ENCODE peak calls at places on chromosomes 16 and 17, in seven cellular contexts. Q is PC-3, X is Peyer's patch, W is neural progenitor cell, D is cardiac muscle cell, O is heart right ventricle, T is AG04450. Y is an unnamed sample.

GRCh38 chr17:36918260-36918691 is 19.0 kb upstream of the LHX1 start:
- DNase-seq in D (peak), Q (no peak), W (peak), O (no peak), T (no peak), X (no peak), Y (no peak)

GRCh38 chr17:42750730-42751356 is 6.0 kb upstream of the EZH1 start:
- DNase-seq in X (no peak), W (no peak), T (no peak), D (peak), O (peak), Q (no peak), Y (no peak)

GRCh38 chr17:77106874-77107358 is 33.9 kb upstream of the SEC14L1 start:
- DNase-seq in T (no peak), D (no peak), X (no peak), O (no peak), W (peak), Q (no peak), Y (no peak)

GRCh38 chr16:56643080-56643778 is 4.8 kb downstream of the MT1A start:
- DNase-seq in W (peak), D (peak), X (peak), T (no peak), O (peak), Q (peak), Y (peak)

GRCh38 chr17:58671969-58672368 is 19.9 kb downstream of the TEX14 start:
- DNase-seq in D (no peak), W (peak), T (no peak), X (no peak), Q (no peak), O (no peak), Y (no peak)

GRCh38 chr17:2749784-2750181 is 331 bp upstream of the CCDC92B start:
- DNase-seq in X (peak), D (peak), Q (peak), T (peak), O (peak), W (peak), Y (peak)

GRCh38 chr17:14672830-14673229 is 371.9 kb downstream of the HS3ST3B1 start:
- DNase-seq in O (no peak), Q (peak), D (peak), T (no peak), X (no peak), W (peak), Y (peak)

GRCh38 chr17:67289174-67289876 is 44.3 kb upstream of the HELZ start:
- DNase-seq in W (no peak), X (peak), T (peak), D (peak), O (peak), Q (no peak), Y (no peak)

GRCh38 chr17:67531291-67531690 is 154.2 kb downstream of the PITPNC1 start:
- DNase-seq in T (no peak), X (peak), W (no peak), D (peak), Q (no peak), O (no peak), Y (no peak)

DNA sequence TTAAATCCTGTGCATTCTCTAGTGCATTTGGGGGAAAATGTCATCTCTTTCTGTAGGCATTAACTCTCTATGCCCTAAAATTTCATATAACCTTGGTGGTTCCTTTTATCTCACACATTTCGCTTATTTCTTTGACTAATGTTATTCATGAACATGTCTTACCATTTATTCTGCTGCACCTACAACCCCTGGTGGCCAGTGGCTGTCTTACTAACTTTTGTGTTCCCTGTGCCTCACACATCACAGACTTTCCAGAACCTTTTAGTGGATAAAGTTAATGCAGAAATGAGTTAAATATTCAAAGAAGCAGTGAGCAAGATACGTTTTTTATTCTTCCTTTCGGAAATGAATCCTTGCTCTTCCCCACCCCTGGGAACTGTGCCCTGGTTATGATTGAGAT is 111.9 kb downstream of the CDH13 start:
- DNase-seq in D (peak), X (no peak), O (no peak), W (no peak), T (no peak), Q (peak), Y (no peak)
- TF ChIP-seq CTCF in D (peak), X (no peak), O (no peak), W (peak), T (peak), Q (peak), Y (peak)

GRCh38 chr17:68785565-68786486 is 169.4 kb downstream of the ABCA8 start:
- DNase-seq in D (no peak), W (no peak), Q (peak), T (no peak), X (no peak), O (no peak), Y (no peak)
- TF ChIP-seq CTCF in D (no peak), W (no peak), Q (peak), T (no peak), X (no peak), O (no peak), Y (no peak)

GRCh38 chr16:1537763-1538289 is 4.4 kb downstream of the TMEM204 start:
- DNase-seq in T (no peak), W (no peak), D (no peak), Q (no peak), O (no peak), X (no peak), Y (no peak)

GRCh38 chr16:1539720-1540555 is 6.5 kb downstream of the TMEM204 start:
- DNase-seq in Q (no peak), O (no peak), D (no peak), T (no peak), W (no peak), X (no peak), Y (no peak)

GRCh38 chr16:1540556-1540855 is 7.0 kb downstream of the TMEM204 start:
- DNase-seq in W (no peak), X (no peak), Q (no peak), D (no peak), T (no peak), O (no peak), Y (no peak)

GRCh38 chr16:1537138-1537577 is 3.7 kb downstream of the TMEM204 start:
- DNase-seq in T (no peak), X (no peak), O (no peak), W (no peak), D (no peak), Q (no peak), Y (no peak)

DNA sequence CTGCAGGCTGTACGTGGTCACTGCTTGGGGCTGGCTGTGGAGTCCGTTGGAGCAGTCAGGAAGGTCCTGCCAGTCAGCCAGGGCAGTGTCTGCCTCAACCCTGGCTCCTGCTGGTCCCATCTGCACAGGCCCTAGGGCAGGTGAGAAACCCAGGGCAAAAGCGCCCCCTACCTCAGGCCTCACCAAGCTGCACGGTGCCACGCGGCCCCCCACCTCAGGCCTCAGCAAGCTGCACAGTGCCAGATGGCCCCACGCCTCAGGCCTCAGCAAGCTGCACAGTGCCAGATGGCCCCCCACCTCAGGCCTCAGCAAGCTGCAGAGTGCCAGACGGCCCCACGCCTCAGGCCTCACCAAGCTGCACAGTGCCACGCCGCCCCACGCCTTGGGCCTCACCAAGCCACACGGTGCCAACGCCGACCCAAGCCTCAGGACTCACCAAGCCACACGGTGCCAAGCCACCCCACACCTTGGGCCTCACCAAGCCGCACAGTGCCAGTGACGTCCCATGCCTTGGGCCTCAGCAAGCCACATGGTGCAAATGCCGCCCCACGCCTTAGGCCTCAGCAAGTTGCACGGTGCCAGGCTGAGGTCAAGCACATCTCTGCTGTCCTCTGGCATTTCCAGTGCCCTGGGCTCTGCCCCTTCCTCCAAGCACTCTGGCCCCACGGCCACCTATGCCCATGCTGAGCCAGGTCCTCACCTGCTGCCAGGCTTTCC is 5.5 kb downstream of the TMEM204 start:
- DNase-seq in D (no peak), T (no peak), Q (no peak), X (no peak), W (peak), O (no peak), Y (no peak)
- TF ChIP-seq CTCF in D (no peak), T (no peak), Q (no peak), X (no peak), W (peak), O (no peak), Y (no peak)

DNA sequence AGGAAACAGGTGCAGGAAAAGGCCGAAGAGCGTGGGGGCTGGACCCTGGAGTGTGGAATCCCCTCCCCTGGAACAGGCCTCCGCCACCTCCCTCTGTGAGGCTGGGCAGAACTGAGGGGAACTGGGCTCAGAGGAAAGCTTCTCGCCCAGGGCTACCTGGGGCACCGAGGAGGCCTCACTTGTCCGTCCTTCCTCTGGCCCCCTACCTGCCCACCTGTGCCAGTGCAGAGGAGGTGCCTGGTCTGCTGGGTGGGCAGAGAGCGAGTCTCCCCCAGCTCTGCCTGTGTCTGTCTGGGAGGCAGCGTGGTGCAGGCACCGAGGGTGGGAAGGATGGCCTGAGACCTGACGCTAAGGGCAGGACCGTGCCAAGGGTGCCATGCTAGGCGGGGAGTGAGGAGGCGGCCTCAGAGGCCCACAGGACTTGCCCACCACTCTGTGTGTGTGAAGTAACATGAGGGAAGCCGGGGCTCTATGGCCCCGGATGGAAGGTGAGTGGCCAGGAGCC is 42.2 kb downstream of the ZFPM1 start:
- DNase-seq in X (no peak), O (no peak), W (no peak), D (no peak), T (no peak), Q (no peak), Y (no peak)
- TF ChIP-seq CTCF in X (no peak), O (no peak), W (no peak), D (no peak), T (no peak), Q (no peak), Y (no peak)

GRCh38 chr16:81730090-81731051 is 48.7 kb upstream of the PLCG2 start:
- DNase-seq in W (peak), X (peak), O (peak), T (no peak), D (peak), Q (peak), Y (peak)

GRCh38 chr16:81734632-81735434 is 44.3 kb upstream of the PLCG2 start:
- DNase-seq in W (no peak), T (no peak), D (no peak), X (no peak), Q (no peak), O (no peak), Y (peak)

GRCh38 chr16:81731636-81732035 is 47.5 kb upstream of the PLCG2 start:
- DNase-seq in T (no peak), W (peak), O (no peak), D (no peak), X (no peak), Q (no peak), Y (no peak)

GRCh38 chr16:81733295-81733694 is 45.8 kb upstream of the PLCG2 start:
- DNase-seq in T (no peak), Q (no peak), W (no peak), D (no peak), X (no peak), O (no peak), Y (no peak)

DNA sequence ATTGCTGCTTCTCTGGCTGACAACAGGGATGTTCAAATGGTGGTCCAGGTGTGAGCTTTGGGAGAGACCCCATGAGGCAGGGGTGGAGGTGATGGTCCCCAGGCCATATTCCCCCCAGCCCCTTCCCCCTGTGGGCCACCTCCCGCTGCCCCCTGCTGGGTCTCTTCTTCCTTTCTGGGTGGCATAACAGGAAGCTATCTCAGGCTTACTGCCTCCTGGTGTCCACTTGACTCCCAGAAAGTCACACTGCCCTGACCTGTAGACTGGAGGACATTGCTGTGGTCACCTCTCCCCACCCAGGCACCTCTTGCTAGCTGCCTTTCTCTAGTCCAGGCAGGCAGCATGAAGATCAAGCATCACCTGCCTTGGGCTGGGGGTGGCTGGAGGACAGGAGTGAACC is 46.4 kb upstream of the PLCG2 start:
- DNase-seq in D (no peak), X (no peak), Q (no peak), O (no peak), W (no peak), T (no peak), Y (no peak)
- TF ChIP-seq CTCF in D (no peak), X (no peak), Q (no peak), O (no peak), W (no peak), T (no peak), Y (no peak)

GRCh38 chr16:69138608-69139007 is 6.2 kb downstream of the UTP4 start:
- DNase-seq in W (no peak), Q (no peak), O (no peak), T (no peak), X (no peak), D (no peak), Y (no peak)

GRCh38 chr16:69141936-69142335 is 9.5 kb downstream of the UTP4 start:
- DNase-seq in O (no peak), Q (no peak), X (no peak), T (no peak), W (no peak), D (no peak), Y (no peak)

GRCh38 chr16:69141014-69141413 is 8.6 kb downstream of the UTP4 start:
- DNase-seq in Q (no peak), X (no peak), W (no peak), T (no peak), D (no peak), O (no peak), Y (no peak)

GRCh38 chr16:69145658-69146057 is 13.2 kb downstream of the UTP4 start:
- DNase-seq in W (no peak), Q (no peak), O (no peak), D (peak), X (no peak), T (no peak), Y (no peak)

DNA sequence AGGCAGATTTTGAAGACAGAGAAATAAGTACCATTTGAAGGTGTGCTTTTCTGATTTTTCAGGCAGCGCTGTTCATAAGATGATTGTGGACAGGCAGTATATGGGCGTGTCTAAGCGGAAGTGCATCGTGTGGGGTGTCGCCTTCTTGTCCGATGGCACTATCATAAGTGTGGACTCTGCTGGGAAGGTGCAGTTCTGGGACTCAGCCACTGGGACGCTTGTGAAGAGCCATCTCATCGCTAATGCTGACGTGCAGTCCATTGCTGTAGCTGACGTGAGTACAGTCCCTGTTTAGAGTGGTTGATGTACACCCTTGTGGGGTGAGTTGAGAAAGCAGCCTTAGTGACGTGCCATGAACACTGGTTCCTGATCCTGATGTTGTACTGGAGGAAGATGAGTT is 10.7 kb downstream of the UTP4 start:
- DNase-seq in T (no peak), W (peak), O (no peak), Q (no peak), X (no peak), D (no peak), Y (no peak)
- TF ChIP-seq CTCF in T (peak), W (no peak), O (no peak), Q (peak), X (peak), D (no peak), Y (no peak)

Y was measured in epithelial cell of esophagus.